ENCODE peak calls at places on chromosome 6, in six cellular contexts. Y is endothelial cell of umbilical vein, M is upper lobe of left lung, E is adrenal gland, Q is IMR-90, B is uterus. X is an unnamed sample.

GRCh38 chr6:3867616-3868502 is 18.7 kb downstream of the FAM50B start:
- DNase-seq in M (no peak), Q (peak; percentile 64), B (no peak), E (no peak), Y (no peak), X (no peak)

GRCh38 chr6:36109092-36109491 is 21.2 kb upstream of the MAPK13 start:
- DNase-seq in Q (no peak), M (no peak), E (no peak), B (no peak), Y (no peak), X (no peak)

GRCh38 chr6:89360415-89360999 is 8.0 kb upstream of the UBE2J1 start:
- DNase-seq in Q (peak; percentile 41), B (no peak), Y (no peak), M (no peak), E (no peak), X (no peak)

GRCh38 chr6:146267946-146268345 is 239.1 kb downstream of the GRM1 start:
- DNase-seq in B (no peak), M (no peak), Y (no peak), E (no peak), Q (no peak), X (no peak)

GRCh38 chr6:153210083-153210482 is 79.0 kb upstream of the RGS17 start:
- DNase-seq in Q (peak; percentile 44), Y (no peak), M (no peak), E (no peak), B (no peak), X (no peak)

GRCh38 chr6:159722655-159723054 is 4.7 kb upstream of the WTAP start:
- DNase-seq in M (no peak), B (no peak), Q (no peak), Y (no peak), E (no peak), X (no peak)

GRCh38 chr6:40409143-40409542 is 178.0 kb downstream of the LRFN2 start:
- DNase-seq in B (no peak), Q (no peak), Y (no peak), E (no peak), M (no peak), X (no peak)

GRCh38 chr6:52946301-52946700 is 36.8 kb upstream of the GSTA3 start:
- DNase-seq in B (no peak), E (no peak), Y (no peak), M (no peak), Q (no peak), X (no peak)

GRCh38 chr6:131258816-131259476 is 123.7 kb downstream of the AKAP7 start:
- DNase-seq in Q (peak; percentile 53), B (peak; percentile 33), M (no peak), Y (no peak), E (peak; percentile 76), X (no peak)

GRCh38 chr6:147508073-147508870 is at the start of gene SAMD5:
- DNase-seq in M (peak; percentile 92), Q (peak; percentile 68), Y (peak; percentile 82), E (peak; percentile 26), B (peak; percentile 31), X (no peak)

GRCh38 chr6:161186173-161186769 is 87.6 kb downstream of the AGPAT4 start:
- DNase-seq in Y (no peak), M (peak; percentile 52), B (no peak), Q (peak; percentile 90), E (peak; percentile 37), X (no peak)

GRCh38 chr6:108168501-108168979 is 2.7 kb downstream of the NR2E1 start:
- DNase-seq in Y (no peak), E (no peak), M (peak; percentile 89), B (no peak), Q (no peak), X (no peak)
- H3K4me1 ChIP-seq in Y (peaks cover 4% of the 10 kb centered on the region), E (peaks cover 12% of the 10 kb centered on the region), M (peaks cover 61% of the 10 kb centered on the region), B (no peaks in the 10 kb centered on the region), Q (no peaks in the 10 kb centered on the region), X (peaks cover 46% of the 10 kb centered on the region)

DNA sequence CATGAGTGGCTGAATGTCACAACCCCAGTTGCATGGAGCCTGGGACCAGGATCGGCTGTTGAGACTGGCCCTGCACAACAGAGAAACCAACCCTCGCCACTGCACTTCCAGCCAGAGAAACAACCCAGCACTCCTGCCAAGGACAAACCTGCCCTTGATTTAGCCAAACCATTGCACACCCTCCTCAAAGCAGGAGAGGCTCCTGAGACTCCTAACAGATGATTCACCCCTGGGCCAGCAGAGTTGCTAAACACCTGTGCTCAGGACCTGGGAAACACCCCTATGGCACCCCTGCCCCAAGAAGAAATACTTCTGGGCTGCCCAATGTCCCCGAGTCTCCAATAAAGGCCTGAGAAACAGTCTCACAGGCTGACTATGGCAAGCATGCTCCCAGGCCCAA is 17.8 kb downstream of the WDR27 start:
- DNase-seq in B (no peak), M (no peak), Q (no peak), Y (no peak), E (no peak), X (no peak)
- TF ChIP-seq POLR2A in B (no peak), M (no peak), Q (no peak), Y (no peak), E (no peak), X (no peak)

GRCh38 chr6:12114055-12114503 is 102.0 kb downstream of the HIVEP1 start:
- DNase-seq in E (no peak), B (no peak), M (no peak), Q (no peak), Y (no peak), X (no peak)
- H3K27ac ChIP-seq in E (no peak overlapping the region), B (no peak overlapping the region), M (no peak overlapping the region), Q (no peak overlapping the region), Y (no peak overlapping the region), X (no peak overlapping the region)

GRCh38 chr6:127346512-127346911 is 3.1 kb upstream of the ECHDC1 start:
- DNase-seq in Q (no peak), E (no peak), Y (no peak), B (no peak), M (no peak), X (no peak)
- H3K4me1 ChIP-seq in Q (peaks cover 4% of the 10 kb centered on the region), E (peaks cover 15% of the 10 kb centered on the region), Y (peaks cover 15% of the 10 kb centered on the region), B (no peaks in the 10 kb centered on the region), M (peaks cover 33% of the 10 kb centered on the region), X (peaks cover 20% of the 10 kb centered on the region)

GRCh38 chr6:111591370-111591900 is 14.2 kb downstream of the TRAF3IP2 start:
- DNase-seq in B (peak; percentile 97), E (peak; percentile 98), M (peak; percentile 67), Q (peak; percentile 100), Y (peak; percentile 72), X (no peak)
- TF ChIP-seq POLR2A in B (no peak), E (peak; percentile 88), M (no peak), Q (peak; percentile 62), Y (no peak), X (no peak)